ENCODE peak calls at places on chromosomes 4 and X, in eight cellular contexts. M is IMR-90, G is uterus, W is sigmoid colon, H is A549, S is breast epithelium, B is esophagus squamous epithelium, R is tibial nerve. X is an unnamed sample. For H3K4me1, the result is how much of the 10 kb centered on the place peaks cover.

GRCh38 chrX:72297953-72298730 is 7.6 kb downstream of the CITED1 start:
- DNase-seq in M (no peak), G (no peak), W (no peak), H (no peak), S (no peak), B (no peak), R (no peak), X (no peak)

GRCh38 chr4:47000406-47000805 is 7.0 kb upstream of the GABRA4 start:
- DNase-seq in M (no peak), G (no peak), W (no peak), H (no peak), S (no peak), B (no peak), R (no peak), X (no peak)

GRCh38 chrX:3939967-3940610 is 226.6 kb upstream of the PRKX start:
- DNase-seq in M (peak), G (no peak), W (no peak), H (no peak), S (peak), B (no peak), R (no peak), X (no peak)

GRCh38 chrX:25427873-25428555 is 412.2 kb upstream of the ARX start:
- DNase-seq in M (no peak), G (no peak), W (no peak), H (no peak), S (no peak), B (no peak), R (no peak), X (no peak)

GRCh38 chrX:50003927-50004326 is 81.5 kb downstream of the CLCN5 start:
- DNase-seq in M (peak), G (no peak), W (no peak), H (no peak), S (no peak), B (no peak), R (no peak), X (no peak)

GRCh38 chr4:42570221-42570620 is 86.7 kb downstream of the ATP8A1 start:
- DNase-seq in M (no peak), G (no peak), W (peak), H (no peak), S (peak), B (no peak), R (no peak), X (no peak)

GRCh38 chrX:152813211-152813610 is 17.3 kb downstream of the CETN2 start:
- DNase-seq in M (no peak), G (no peak), W (no peak), H (no peak), S (no peak), B (no peak), R (no peak), X (no peak)

GRCh38 chr4:94583938-94584641 is 132.3 kb downstream of the PDLIM5 start:
- DNase-seq in M (no peak), G (no peak), W (no peak), H (no peak), S (no peak), B (no peak), R (no peak), X (no peak)

GRCh38 chrX:58025979-58026378 is 115.7 kb upstream of the ZXDA start:
- DNase-seq in M (peak), G (no peak), W (no peak), H (peak), S (no peak), B (no peak), R (peak), X (no peak)

GRCh38 chrX:43745938-43746721 is 90.0 kb downstream of the MAOA start:
- DNase-seq in M (no peak), G (no peak), W (no peak), H (no peak), S (no peak), B (no peak), R (no peak), X (no peak)

GRCh38 chr4:113776016-113776415 is 14.5 kb upstream of the CAMK2D start:
- DNase-seq in M (no peak), G (no peak), W (no peak), H (no peak), S (no peak), B (no peak), R (no peak), X (no peak)

GRCh38 chrX:72569786-72570185 is 2.9 kb downstream of the HDAC8 start:
- DNase-seq in M (peak), G (no peak), W (no peak), H (no peak), S (no peak), B (no peak), R (no peak), X (no peak)

GRCh38 chr4:89765966-89766365 is 71.0 kb downstream of the SNCA start:
- DNase-seq in M (peak), G (peak), W (no peak), H (no peak), S (peak), B (no peak), R (peak), X (no peak)

DNA sequence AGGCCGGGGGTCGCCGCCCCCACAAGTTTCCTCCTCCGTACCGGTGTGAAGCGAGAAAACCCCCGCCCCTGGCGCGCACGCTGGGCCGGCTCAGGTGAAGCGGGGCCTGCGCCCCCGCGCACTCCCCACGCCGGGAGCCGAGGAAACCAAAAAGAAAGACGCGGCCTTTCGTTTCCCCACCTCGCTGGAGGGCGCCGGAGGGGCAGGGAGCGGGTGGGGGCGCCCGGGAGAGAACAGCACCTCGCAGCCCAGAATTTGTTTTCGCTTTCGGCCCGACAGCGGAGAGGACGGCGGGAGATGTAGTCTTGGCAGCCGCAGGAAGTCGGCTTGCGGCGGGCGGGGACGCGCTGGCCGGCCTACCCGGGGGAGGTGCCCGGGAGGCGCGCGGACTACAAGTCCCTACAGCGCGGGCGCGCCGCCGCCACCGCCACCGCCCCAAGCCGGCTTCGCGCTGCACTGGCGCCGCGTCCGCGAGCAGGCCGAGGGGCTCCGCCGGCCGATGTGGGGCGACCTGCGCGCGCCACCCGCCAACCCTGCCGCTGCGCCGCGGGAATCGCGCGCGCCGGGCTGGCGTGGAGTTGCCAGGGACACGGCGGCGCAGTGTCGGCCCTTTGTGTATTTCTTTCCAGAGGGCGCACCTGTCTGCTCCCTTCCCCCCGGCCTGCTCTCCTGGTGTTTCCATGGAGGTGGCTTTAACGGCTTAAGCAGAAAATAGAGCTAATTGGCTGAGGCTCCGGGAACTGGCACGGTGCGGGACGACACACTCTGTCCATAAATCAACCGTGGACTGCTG is at the start of gene OTUD4:
- DNase-seq in M (peak), G (peak), W (peak), H (peak), S (peak), B (peak), R (peak), X (peak)
- TF ChIP-seq POLR2A in M (no peak), G (peak), W (peak), H (peak), S (peak), B (peak), R (peak), X (peak)

DNA sequence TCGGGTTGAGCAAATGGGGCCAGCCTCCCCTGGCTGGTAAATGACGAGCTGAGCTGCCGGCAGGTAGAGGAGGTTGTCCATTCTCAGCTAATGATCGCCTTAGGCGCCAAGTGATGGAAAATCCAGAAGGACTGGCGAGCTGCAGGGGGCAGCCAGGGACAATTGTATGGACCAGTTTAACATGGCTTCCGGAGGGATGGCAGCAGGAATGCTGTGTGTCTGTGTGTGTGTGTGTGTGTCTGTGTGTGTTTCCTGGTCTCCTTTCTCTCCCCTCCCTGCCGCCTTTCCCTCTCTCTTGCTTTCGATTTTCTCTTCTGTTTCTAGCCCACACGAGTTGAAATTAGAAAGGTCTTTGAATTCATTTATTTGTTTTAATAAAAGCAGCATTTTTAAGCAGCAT is 45.2 kb upstream of the BCOR start:
- DNase-seq in M (no peak), G (no peak), W (no peak), H (no peak), S (no peak), B (no peak), R (no peak), X (no peak)
- H3K4me1 ChIP-seq in M (under half), G (under half), W (under half), H (under half), S (under half), B (under half), R (under half), X (under half)

GRCh38 chr4:76831475-76832390 is 66.2 kb downstream of the SOWAHB start:
- DNase-seq in M (peak), G (no peak), W (no peak), H (no peak), S (no peak), B (no peak), R (no peak), X (no peak)

DNA sequence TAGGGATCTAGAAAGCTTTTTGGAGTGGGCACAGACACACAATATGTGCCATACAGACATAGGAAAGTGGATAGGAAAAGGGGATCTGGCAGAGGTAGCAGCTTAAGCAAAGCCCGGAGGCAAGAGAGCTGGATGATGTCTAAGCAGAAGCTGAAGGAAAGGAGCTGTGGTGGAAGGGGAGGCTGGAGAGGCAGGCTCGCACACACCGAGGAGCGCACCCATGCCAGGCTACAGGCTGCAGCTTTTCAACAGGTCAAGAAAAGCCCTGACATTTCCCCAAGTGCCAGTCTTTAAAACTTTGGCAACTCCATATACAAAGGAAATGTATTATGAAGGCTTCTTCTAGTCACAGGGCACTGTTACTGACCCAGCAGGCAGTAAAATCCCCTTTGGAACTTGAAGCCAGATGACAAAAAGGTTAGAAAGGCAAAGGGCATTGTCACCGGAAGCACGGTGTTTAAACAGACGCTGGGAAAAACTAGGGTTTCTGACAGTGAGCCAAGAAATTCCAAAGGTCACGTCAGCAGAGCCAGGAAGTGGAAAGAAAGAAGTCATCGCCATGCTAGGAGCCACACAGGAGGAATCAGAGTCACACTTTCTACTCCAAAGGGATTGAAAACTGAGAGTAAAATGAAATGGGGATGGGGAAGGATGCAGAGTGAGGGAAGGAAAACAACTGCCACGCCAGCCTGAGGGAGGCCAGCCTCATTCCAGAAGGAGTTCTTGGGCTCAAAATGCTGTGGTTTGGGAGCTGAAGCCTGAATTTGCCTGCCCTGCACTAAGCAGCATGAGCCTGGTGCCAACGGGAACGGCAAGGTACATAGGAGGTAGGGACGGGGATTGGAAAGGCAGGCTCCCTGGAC is 67.1 kb downstream of the SOWAHB start:
- DNase-seq in M (peak), G (peak), W (no peak), H (peak), S (no peak), B (no peak), R (peak), X (peak)
- TF ChIP-seq POLR2A in M (peak), G (no peak), W (no peak), H (no peak), S (no peak), B (no peak), R (no peak), X (no peak)

DNA sequence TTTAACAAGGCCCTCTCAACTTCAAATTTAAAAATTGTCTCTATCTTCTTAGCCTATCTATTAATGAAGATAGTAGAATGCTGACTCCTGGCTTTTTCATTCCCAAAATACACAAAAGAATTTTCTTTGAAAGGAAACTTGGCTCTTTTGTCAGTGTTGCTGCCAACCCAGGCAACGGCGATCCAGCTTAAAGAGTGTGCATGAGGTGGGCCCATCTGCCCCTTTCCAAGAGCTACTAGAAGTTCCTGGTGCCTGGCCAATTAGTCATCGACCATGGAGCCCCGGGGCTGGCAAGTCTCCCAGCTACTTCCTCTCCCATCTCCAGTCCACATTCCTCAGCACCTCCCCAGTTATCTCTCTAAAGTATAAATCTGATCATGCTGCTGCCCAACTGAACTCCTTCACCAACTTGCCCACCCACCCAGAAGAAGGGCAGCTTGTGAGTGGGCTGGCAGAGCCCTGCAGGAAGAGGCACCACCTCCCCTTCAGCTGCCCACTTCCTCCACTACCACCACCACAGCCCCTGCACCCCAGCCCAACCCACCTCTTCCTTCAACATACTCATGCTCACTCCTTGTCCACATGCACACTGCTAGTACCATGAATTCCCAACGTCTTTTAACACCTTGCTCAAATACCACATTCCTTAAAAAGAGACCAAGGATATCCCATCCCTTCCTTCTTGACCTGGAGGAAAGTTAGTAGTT is 158.2 kb upstream of the MAP3K15 start:
- DNase-seq in M (peak), G (peak), W (peak), H (peak), S (no peak), B (no peak), R (peak), X (peak)
- H3K4me1 ChIP-seq in M (under half), G (under half), W (under half), H (under half), S (under half), B (under half), R (under half), X (under half)

DNA sequence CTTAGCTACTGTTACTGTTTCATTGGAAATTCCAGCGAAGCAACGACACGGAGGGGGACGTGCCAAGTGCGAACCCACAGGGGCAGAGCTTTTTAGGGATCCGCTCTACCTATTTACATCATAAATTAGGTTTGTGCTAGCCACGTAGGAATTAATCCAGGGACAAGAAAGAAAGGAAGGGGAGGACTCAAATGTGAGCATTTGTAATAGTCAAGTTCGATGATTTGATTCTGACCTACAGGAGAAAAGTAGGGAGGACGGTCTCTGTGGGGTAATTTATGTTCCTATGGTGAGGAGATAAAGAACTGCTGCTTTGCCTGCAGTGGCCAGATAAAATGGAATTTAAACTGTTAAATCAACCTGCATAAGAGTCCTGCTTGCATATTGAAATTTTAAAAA is 1.7 kb downstream of the INTS6L start:
- DNase-seq in M (no peak), G (no peak), W (no peak), H (no peak), S (no peak), B (no peak), R (no peak), X (no peak)
- TF ChIP-seq POLR2A in M (no peak), G (no peak), W (no peak), H (no peak), S (no peak), B (no peak), R (no peak), X (no peak)

DNA sequence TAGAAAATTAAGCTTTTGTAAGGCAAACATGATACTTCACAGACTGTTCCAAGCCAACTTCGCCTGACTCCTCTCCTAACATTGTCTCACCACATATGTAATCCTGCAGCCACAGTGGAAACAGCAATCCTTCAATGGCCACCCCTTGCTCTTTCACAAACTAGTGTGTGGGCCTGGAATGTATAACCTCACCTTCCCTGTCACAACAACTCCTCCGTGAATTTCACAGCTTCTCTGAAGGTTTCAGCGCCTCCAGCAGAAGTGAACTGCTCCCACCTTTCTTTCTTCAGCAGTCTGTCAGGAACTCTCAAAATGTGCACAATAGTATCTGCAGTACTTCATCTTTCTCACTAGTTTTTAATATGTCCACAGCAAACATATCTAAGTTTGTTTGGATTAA is 185.2 kb downstream of the ADGRL3 start:
- DNase-seq in M (no peak), G (no peak), W (no peak), H (no peak), S (no peak), B (no peak), R (no peak), X (no peak)
- H3K4me1 ChIP-seq in M (under half), G (under half), W (under half), H (under half), S (under half), B (under half), R (under half), X (under half)

GRCh38 chr4:7652451-7652871 is 217.7 kb upstream of the PSAPL1 start:
- DNase-seq in M (no peak), G (no peak), W (no peak), H (no peak), S (no peak), B (no peak), R (no peak), X (no peak)

GRCh38 chr4:7652006-7652405 is 217.3 kb upstream of the PSAPL1 start:
- DNase-seq in M (no peak), G (no peak), W (no peak), H (no peak), S (no peak), B (no peak), R (no peak), X (no peak)

GRCh38 chr4:7650606-7651400 is 216.1 kb upstream of the PSAPL1 start:
- DNase-seq in M (no peak), G (no peak), W (peak), H (no peak), S (no peak), B (no peak), R (peak), X (no peak)

GRCh38 chr4:7652906-7653305 is 218.2 kb upstream of the PSAPL1 start:
- DNase-seq in M (no peak), G (no peak), W (no peak), H (no peak), S (no peak), B (no peak), R (no peak), X (peak)

DNA sequence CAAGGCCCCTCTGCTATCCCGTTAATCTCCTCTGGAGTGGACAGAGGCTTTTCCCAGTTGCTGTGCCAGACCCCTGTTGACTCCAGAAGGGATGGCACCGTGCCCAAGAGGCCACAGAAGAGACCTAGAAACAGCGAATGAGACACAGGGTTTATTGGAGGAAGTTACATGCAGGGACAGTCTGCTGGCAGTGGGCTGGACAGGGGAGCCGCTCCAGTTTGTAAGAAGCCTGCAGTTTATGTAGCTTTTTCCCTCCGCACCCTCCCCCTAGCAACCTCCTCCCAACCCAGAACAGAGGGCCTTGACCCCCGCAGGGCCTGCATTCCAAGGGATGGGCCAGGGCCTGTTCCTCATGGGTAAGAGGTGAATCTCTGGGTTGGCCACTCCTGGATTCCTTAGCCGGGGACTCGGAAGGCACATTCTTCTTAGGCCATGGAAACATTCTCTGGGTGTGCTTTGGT is 216.8 kb upstream of the PSAPL1 start:
- DNase-seq in M (peak), G (peak), W (peak), H (no peak), S (peak), B (no peak), R (peak), X (peak)
- TF ChIP-seq POLR2A in M (no peak), G (no peak), W (no peak), H (no peak), S (no peak), B (no peak), R (no peak), X (no peak)

DNA sequence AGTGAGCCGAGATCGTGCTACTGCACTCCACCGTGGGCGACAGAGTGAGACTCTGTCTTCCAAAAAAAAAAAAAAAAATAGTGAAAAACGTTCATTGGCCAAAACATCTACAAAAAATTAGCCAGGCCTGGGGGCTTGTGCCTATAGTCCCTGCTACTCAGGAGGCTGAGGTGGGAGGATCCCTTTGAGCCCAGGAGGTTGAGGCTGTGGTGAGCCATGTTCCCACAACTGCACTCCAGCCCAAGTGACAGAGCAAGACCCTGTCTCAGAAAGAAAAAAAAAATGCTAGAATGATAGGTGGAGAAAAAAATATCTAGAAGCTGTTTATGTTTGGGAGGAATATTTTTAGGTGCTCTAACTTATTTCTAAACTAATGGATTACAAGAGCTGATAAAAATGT is 14.9 kb downstream of the SPRY1 start:
- DNase-seq in M (no peak), G (no peak), W (no peak), H (no peak), S (no peak), B (no peak), R (no peak), X (no peak)
- H3K4me1 ChIP-seq in M (under half), G (under half), W (under half), H (under half), S (under half), B (under half), R (under half), X (under half)

GRCh38 chrX:17377047-17377692 is 2.2 kb downstream of the NHS start:
- DNase-seq in M (peak), G (peak), W (peak), H (peak), S (peak), B (no peak), R (peak), X (peak)
- TF ChIP-seq POLR2A in M (no peak), G (no peak), W (no peak), H (no peak), S (no peak), B (peak), R (no peak), X (peak)

GRCh38 chr4:159121371-159121770 is 18.5 kb downstream of the RAPGEF2 start:
- DNase-seq in M (no peak), G (no peak), W (no peak), H (no peak), S (no peak), B (no peak), R (no peak), X (no peak)
- H3K4me1 ChIP-seq in M (under half), G (under half), W (under half), H (under half), S (under half), B (under half), R (under half), X (under half)

X was measured in ovary.